ENCODE peak calls at places on chromosome 22, in six cellular contexts. One of them, this sample, is unnamed.

GRCh38 chr22:43066844-43067385 is 22.3 kb downstream of the TTLL1 start:
- DNase-seq in smooth muscle cell of the brain vasculature: peak
- DNase-seq in EH: peak
- DNase-seq in B cell: no peak
- DNase-seq in stimulated activated naive CD4-positive, alpha-beta T cell: no peak
- DNase-seq in HT-29: peak
- DNase-seq in this sample: no peak

GRCh38 chr22:23516304-23516703 is 63.8 kb downstream of the IGLL1 start:
- DNase-seq in B cell: no peak
- DNase-seq in smooth muscle cell of the brain vasculature: no peak
- DNase-seq in stimulated activated naive CD4-positive, alpha-beta T cell: no peak
- DNase-seq in HT-29: no peak
- DNase-seq in EH: no peak
- DNase-seq in this sample: no peak

GRCh38 chr22:33605686-33606085 is 314.6 kb downstream of the LARGE1 start:
- DNase-seq in HT-29: no peak
- DNase-seq in smooth muscle cell of the brain vasculature: no peak
- DNase-seq in B cell: no peak
- DNase-seq in stimulated activated naive CD4-positive, alpha-beta T cell: no peak
- DNase-seq in EH: no peak
- DNase-seq in this sample: no peak

GRCh38 chr22:23106906-23107367 is 34.9 kb downstream of the RSPH14 start:
- DNase-seq in HT-29: no peak
- DNase-seq in B cell: no peak
- DNase-seq in stimulated activated naive CD4-positive, alpha-beta T cell: no peak
- DNase-seq in EH: no peak
- DNase-seq in smooth muscle cell of the brain vasculature: no peak
- DNase-seq in this sample: no peak

GRCh38 chr22:35054064-35054463 is 11.9 kb upstream of the ISX start:
- DNase-seq in smooth muscle cell of the brain vasculature: no peak
- DNase-seq in B cell: no peak
- DNase-seq in EH: no peak
- DNase-seq in HT-29: no peak
- DNase-seq in stimulated activated naive CD4-positive, alpha-beta T cell: no peak
- DNase-seq in this sample: no peak

GRCh38 chr22:22802346-22802970 is 85.2 kb upstream of the IGLL5 start:
- DNase-seq in EH: no peak
- DNase-seq in stimulated activated naive CD4-positive, alpha-beta T cell: peak
- DNase-seq in B cell: no peak
- DNase-seq in HT-29: no peak
- DNase-seq in smooth muscle cell of the brain vasculature: no peak
- DNase-seq in this sample: peak

GRCh38 chr22:37177755-37178154 is 10.3 kb downstream of the C1QTNF6 start:
- DNase-seq in HT-29: no peak
- DNase-seq in EH: no peak
- DNase-seq in stimulated activated naive CD4-positive, alpha-beta T cell: no peak
- DNase-seq in smooth muscle cell of the brain vasculature: no peak
- DNase-seq in B cell: peak
- DNase-seq in this sample: no peak

GRCh38 chr22:28718044-28718443 is 23.6 kb downstream of the CHEK2 start:
- DNase-seq in EH: no peak
- DNase-seq in stimulated activated naive CD4-positive, alpha-beta T cell: no peak
- DNase-seq in smooth muscle cell of the brain vasculature: no peak
- DNase-seq in B cell: no peak
- DNase-seq in HT-29: no peak
- DNase-seq in this sample: no peak

GRCh38 chr22:47411006-47411405 is 648.6 kb downstream of the TBC1D22A start:
- DNase-seq in HT-29: no peak
- DNase-seq in EH: no peak
- DNase-seq in B cell: no peak
- DNase-seq in smooth muscle cell of the brain vasculature: no peak
- DNase-seq in stimulated activated naive CD4-positive, alpha-beta T cell: no peak
- DNase-seq in this sample: no peak

GRCh38 chr22:32646476-32646875 is 155.0 kb upstream of the TIMP3 start:
- DNase-seq in stimulated activated naive CD4-positive, alpha-beta T cell: no peak
- DNase-seq in smooth muscle cell of the brain vasculature: no peak
- DNase-seq in HT-29: no peak
- DNase-seq in B cell: no peak
- DNase-seq in EH: no peak
- DNase-seq in this sample: no peak

GRCh38 chr22:41240377-41241132 is at the start of gene CHADL:
- DNase-seq in smooth muscle cell of the brain vasculature: no peak
- DNase-seq in stimulated activated naive CD4-positive, alpha-beta T cell: no peak
- DNase-seq in EH: no peak
- DNase-seq in HT-29: no peak
- DNase-seq in B cell: no peak
- DNase-seq in this sample: no peak

GRCh38 chr22:50612168-50612714 is 11.6 kb downstream of the MAPK8IP2 start:
- DNase-seq in smooth muscle cell of the brain vasculature: no peak
- DNase-seq in stimulated activated naive CD4-positive, alpha-beta T cell: no peak
- DNase-seq in B cell: no peak
- DNase-seq in HT-29: no peak
- DNase-seq in EH: no peak
- DNase-seq in this sample: no peak

GRCh38 chr22:36360871-36361383 is 26.8 kb downstream of the MYH9 start:
- DNase-seq in smooth muscle cell of the brain vasculature: no peak
- DNase-seq in EH: peak
- DNase-seq in B cell: no peak
- DNase-seq in HT-29: no peak
- DNase-seq in stimulated activated naive CD4-positive, alpha-beta T cell: no peak
- DNase-seq in this sample: no peak

GRCh38 chr22:49487950-49488349 is 339.7 kb downstream of the BRD1 start:
- DNase-seq in smooth muscle cell of the brain vasculature: no peak
- DNase-seq in B cell: no peak
- DNase-seq in EH: no peak
- DNase-seq in HT-29: peak
- DNase-seq in stimulated activated naive CD4-positive, alpha-beta T cell: no peak
- DNase-seq in this sample: no peak

GRCh38 chr22:46007848-46008261 is 30.9 kb upstream of the WNT7B start:
- DNase-seq in HT-29: peak
- DNase-seq in smooth muscle cell of the brain vasculature: no peak
- DNase-seq in B cell: no peak
- DNase-seq in EH: peak
- DNase-seq in stimulated activated naive CD4-positive, alpha-beta T cell: no peak
- DNase-seq in this sample: no peak

GRCh38 chr22:46907578-46908215 is 145.2 kb downstream of the TBC1D22A start:
- DNase-seq in B cell: no peak
- DNase-seq in smooth muscle cell of the brain vasculature: no peak
- DNase-seq in EH: no peak
- DNase-seq in stimulated activated naive CD4-positive, alpha-beta T cell: no peak
- DNase-seq in HT-29: no peak
- DNase-seq in this sample: no peak

GRCh38 chr22:39244073-39244495 is 698 bp downstream of the PDGFB start:
- DNase-seq in B cell: peak
- DNase-seq in smooth muscle cell of the brain vasculature: no peak
- DNase-seq in HT-29: no peak
- DNase-seq in EH: no peak
- DNase-seq in stimulated activated naive CD4-positive, alpha-beta T cell: no peak
- DNase-seq in this sample: no peak

GRCh38 chr22:46454910-46455269 is 82.5 kb downstream of the CELSR1 start:
- DNase-seq in EH: peak
- DNase-seq in HT-29: no peak
- DNase-seq in smooth muscle cell of the brain vasculature: peak
- DNase-seq in stimulated activated naive CD4-positive, alpha-beta T cell: no peak
- DNase-seq in B cell: no peak
- DNase-seq in this sample: no peak

GRCh38 chr22:32905400-32905799 is 103.9 kb downstream of the TIMP3 start:
- DNase-seq in B cell: no peak
- DNase-seq in HT-29: no peak
- DNase-seq in stimulated activated naive CD4-positive, alpha-beta T cell: no peak
- DNase-seq in EH: no peak
- DNase-seq in smooth muscle cell of the brain vasculature: no peak
- DNase-seq in this sample: no peak

GRCh38 chr22:49916851-49917250 is 1.4 kb downstream of the ALG12 start:
- DNase-seq in EH: no peak
- DNase-seq in smooth muscle cell of the brain vasculature: no peak
- DNase-seq in stimulated activated naive CD4-positive, alpha-beta T cell: no peak
- DNase-seq in HT-29: no peak
- DNase-seq in B cell: no peak
- DNase-seq in this sample: no peak

GRCh38 chr22:50221410-50222300 is 20.8 kb downstream of the SELENOO start:
- DNase-seq in smooth muscle cell of the brain vasculature: no peak
- DNase-seq in stimulated activated naive CD4-positive, alpha-beta T cell: no peak
- DNase-seq in B cell: no peak
- DNase-seq in EH: no peak
- DNase-seq in HT-29: no peak
- DNase-seq in this sample: no peak

GRCh38 chr22:49645791-49646550 is 181.7 kb downstream of the BRD1 start:
- DNase-seq in B cell: no peak
- DNase-seq in smooth muscle cell of the brain vasculature: no peak
- DNase-seq in EH: no peak
- DNase-seq in stimulated activated naive CD4-positive, alpha-beta T cell: no peak
- DNase-seq in HT-29: no peak
- DNase-seq in this sample: no peak

This sample was measured in OCI-LY7.